ENCODE peak calls at places on chromosomes 7 and 10, in eight cellular contexts. R is PC-3, X is K562, Q is Peyer's patch, H is psoas muscle, W is IMR-90, P is left ventricle myocardium inferior, K is uterus. J is an unnamed sample.

GRCh38 chr7:158763454-158764033 is 58.9 kb upstream of the NCAPG2 start:
- DNase-seq in R (no peak), X (no peak), Q (no peak), H (no peak), W (no peak), P (no peak), K (no peak), J (no peak)

GRCh38 chr10:49350138-49350537 is 45.8 kb downstream of the DRGX start:
- DNase-seq in R (no peak), X (no peak), Q (no peak), H (no peak), W (no peak), P (no peak), K (no peak), J (no peak)

GRCh38 chr7:35831208-35831607 is 30.4 kb downstream of the SEPTIN7 start:
- DNase-seq in R (no peak), X (no peak), Q (no peak), H (no peak), W (peak; percentile 50), P (no peak), K (no peak), J (peak; percentile 21)

GRCh38 chr10:119466076-119466475 is 76.4 kb downstream of the RGS10 start:
- DNase-seq in R (no peak), X (no peak), Q (no peak), H (no peak), W (no peak), P (no peak), K (no peak), J (no peak)

GRCh38 chr10:63819753-63820347 is 298.6 kb downstream of the REEP3 start:
- DNase-seq in R (peak; percentile 79), X (peak; percentile 39), Q (peak; percentile 31), H (peak; percentile 75), W (peak; percentile 62), P (peak; percentile 71), K (peak; percentile 59), J (peak; percentile 62)

GRCh38 chr10:8873310-8873709 is 818.8 kb downstream of the GATA3 start:
- DNase-seq in R (peak; percentile 39), X (no peak), Q (no peak), H (no peak), W (no peak), P (no peak), K (no peak), J (peak; percentile 6)

GRCh38 chr10:129322872-129323271 is 144.2 kb upstream of the MGMT start:
- DNase-seq in R (no peak), X (no peak), Q (no peak), H (no peak), W (no peak), P (no peak), K (no peak), J (no peak)

GRCh38 chr10:132554053-132554990 is 16.7 kb downstream of the INPP5A start:
- DNase-seq in R (no peak), X (no peak), Q (peak; percentile 14), H (no peak), W (no peak), P (no peak), K (no peak), J (no peak)

GRCh38 chr7:129676017-129676897 is 64.7 kb downstream of the NRF1 start:
- DNase-seq in R (no peak), X (no peak), Q (no peak), H (no peak), W (no peak), P (no peak), K (no peak), J (no peak)

GRCh38 chr10:69647819-69648218 is 17.8 kb downstream of the FAM241B start:
- DNase-seq in R (no peak), X (no peak), Q (no peak), H (peak; percentile 12), W (no peak), P (no peak), K (no peak), J (no peak)

GRCh38 chr7:45974540-45975360 is 53.7 kb upstream of the IGFBP3 start:
- DNase-seq in R (no peak), X (no peak), Q (no peak), H (no peak), W (no peak), P (no peak), K (no peak), J (no peak)

GRCh38 chr7:27225005-27225934 is 17.3 kb upstream of the EVX1 start:
- DNase-seq in R (no peak), X (no peak), Q (no peak), H (no peak), W (no peak), P (no peak), K (no peak), J (no peak)

GRCh38 chr7:130069179-130069977 is 956 bp upstream of the KLHDC10 start:
- DNase-seq in R (no peak), X (no peak), Q (no peak), H (no peak), W (no peak), P (no peak), K (no peak), J (no peak)

GRCh38 chr10:61900829-61901783 is at the start of gene ARID5B:
- DNase-seq in R (peak; percentile 94), X (peak; percentile 51), Q (peak; percentile 79), H (no peak), W (peak; percentile 72), P (no peak), K (peak; percentile 35), J (peak; percentile 83)

GRCh38 chr7:114229251-114229650 is 185.4 kb upstream of the FOXP2 start:
- DNase-seq in R (no peak), X (no peak), Q (no peak), H (no peak), W (peak; percentile 20), P (no peak), K (no peak), J (peak; percentile 43)

GRCh38 chr10:63703740-63704345 is 182.6 kb downstream of the REEP3 start:
- DNase-seq in R (peak; percentile 64), X (no peak), Q (no peak), H (peak; percentile 38), W (no peak), P (no peak), K (no peak), J (no peak)

GRCh38 chr7:139109188-139109982 is at the start of gene ZC3HAV1:
- DNase-seq in R (peak; percentile 71), X (peak; percentile 85), Q (peak; percentile 94), H (peak; percentile 89), W (peak; percentile 86), P (peak; percentile 88), K (peak; percentile 83), J (peak; percentile 87)

GRCh38 chr10:126037946-126038345 is 141.6 kb downstream of the FANK1 start:
- DNase-seq in R (no peak), X (no peak), Q (no peak), H (no peak), W (no peak), P (no peak), K (no peak), J (no peak)

GRCh38 chr10:111525696-111526095 is 448.9 kb downstream of the ADRA2A start:
- DNase-seq in R (no peak), X (no peak), Q (no peak), H (no peak), W (no peak), P (no peak), K (no peak), J (no peak)

GRCh38 chr7:128017880-128018845 is 13.1 kb downstream of the LRRC4 start:
- DNase-seq in R (peak; percentile 45), X (no peak), Q (no peak), H (no peak), W (peak; percentile 51), P (no peak), K (no peak), J (no peak)

GRCh38 chr10:17357781-17358180 is 96.6 kb downstream of the ST8SIA6 start:
- DNase-seq in R (no peak), X (no peak), Q (no peak), H (no peak), W (no peak), P (no peak), K (no peak), J (no peak)

GRCh38 chr10:49613882-49614241 is at the start of gene CHAT:
- DNase-seq in R (no peak), X (no peak), Q (no peak), H (peak; percentile 22), W (no peak), P (no peak), K (no peak), J (no peak)

GRCh38 chr7:1409555-1409954 is 49.7 kb downstream of the MICALL2 start:
- DNase-seq in R (no peak), X (no peak), Q (no peak), H (no peak), W (no peak), P (no peak), K (no peak), J (no peak)

DNA sequence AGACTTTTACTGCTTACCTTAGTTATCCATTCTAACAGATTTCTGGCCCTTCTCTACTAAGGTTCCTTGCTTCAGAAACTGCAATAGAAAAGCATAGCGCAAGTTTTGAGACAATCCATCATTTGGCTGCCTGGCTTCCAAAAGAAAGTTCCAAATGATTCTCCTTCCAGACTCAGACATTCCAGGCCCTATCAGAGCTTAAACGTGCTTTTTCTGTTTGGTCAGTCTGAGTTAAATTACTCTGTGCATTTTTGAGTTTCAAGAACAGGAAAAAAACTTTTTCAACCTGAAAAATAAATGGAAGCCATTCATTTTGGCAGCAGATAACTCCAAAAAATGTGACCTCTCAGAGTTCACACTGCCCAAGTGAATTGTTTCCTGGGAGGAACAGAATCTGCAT is 354.2 kb downstream of the CXCL12 start:
- DNase-seq in R (no peak), X (no peak), Q (no peak), H (no peak), W (no peak), P (no peak), K (no peak), J (no peak)
- H3K27ac ChIP-seq in R (no peak overlapping the region), X (no peak overlapping the region), Q (no peak overlapping the region), H (no peak overlapping the region), W (no peak overlapping the region), P (peak overlapping the region; percentile 4), K (peak overlapping the region; percentile 61), J (no peak overlapping the region)

DNA sequence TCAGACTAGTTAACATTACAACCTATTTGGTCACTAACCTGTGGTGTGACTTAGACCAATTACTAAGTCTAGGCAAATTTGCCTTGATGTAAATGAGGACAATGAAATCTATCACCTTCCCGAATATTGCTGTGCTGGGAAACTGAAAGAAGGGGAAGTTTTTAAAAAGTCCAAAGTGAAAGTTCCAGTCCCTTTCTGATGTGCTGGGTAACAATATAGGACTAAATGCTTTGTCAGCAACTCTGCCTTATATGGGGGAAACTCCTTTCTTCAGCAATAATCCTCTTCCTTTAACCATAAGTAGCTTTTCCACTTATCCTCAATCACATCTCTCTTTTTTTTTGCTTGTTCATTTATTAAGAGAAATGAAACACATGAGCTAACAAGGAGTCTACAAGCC is 3.9 kb downstream of the PIK3AP1 start:
- DNase-seq in R (no peak), X (no peak), Q (no peak), H (no peak), W (no peak), P (no peak), K (no peak), J (no peak)
- H3K27ac ChIP-seq in R (no peak overlapping the region), X (no peak overlapping the region), Q (no peak overlapping the region), H (no peak overlapping the region), W (no peak overlapping the region), P (no peak overlapping the region), K (no peak overlapping the region), J (no peak overlapping the region)

GRCh38 chr10:34549953-34550352 is 265.1 kb downstream of the PARD3 start:
- DNase-seq in R (no peak), X (no peak), Q (no peak), H (no peak), W (no peak), P (no peak), K (no peak), J (no peak)
- H3K27ac ChIP-seq in R (no peak overlapping the region), X (no peak overlapping the region), Q (no peak overlapping the region), H (no peak overlapping the region), W (no peak overlapping the region), P (peak overlapping the region; percentile 35), K (no peak overlapping the region), J (no peak overlapping the region)

GRCh38 chr7:20299647-20300312 is 30.9 kb upstream of the ITGB8 start:
- DNase-seq in R (no peak), X (no peak), Q (no peak), H (no peak), W (peak; percentile 45), P (no peak), K (no peak), J (no peak)
- H3K27ac ChIP-seq in R (no peak overlapping the region), X (no peak overlapping the region), Q (peak overlapping the region; percentile 17), H (no peak overlapping the region), W (peak overlapping the region; percentile 76), P (no peak overlapping the region), K (peak overlapping the region; percentile 35), J (no peak overlapping the region)